ENCODE peak calls at places on chromosomes 11 and 22, in eight cellular contexts. One of them, this sample, is unnamed.

GRCh38 chr11:29018631-29019030 is 910.4 kb downstream of the METTL15 start:
- DNase-seq in A549: peak
- DNase-seq in psoas muscle: no peak
- DNase-seq in esophagus squamous epithelium: no peak
- DNase-seq in keratinocyte: no peak
- DNase-seq in upper lobe of right lung: no peak
- DNase-seq in dorsolateral prefrontal cortex: no peak
- DNase-seq in left lung: no peak
- DNase-seq in this sample: no peak

GRCh38 chr11:16226245-16226644 is 130.1 kb downstream of the SOX6 start:
- DNase-seq in A549: peak
- DNase-seq in keratinocyte: peak
- DNase-seq in psoas muscle: peak
- DNase-seq in dorsolateral prefrontal cortex: no peak
- DNase-seq in upper lobe of right lung: peak
- DNase-seq in esophagus squamous epithelium: no peak
- DNase-seq in left lung: peak
- DNase-seq in this sample: no peak

GRCh38 chr11:78230161-78230877 is 41.6 kb downstream of the USP35 start:
- DNase-seq in dorsolateral prefrontal cortex: no peak
- DNase-seq in psoas muscle: no peak
- DNase-seq in keratinocyte: no peak
- DNase-seq in left lung: no peak
- DNase-seq in upper lobe of right lung: no peak
- DNase-seq in A549: no peak
- DNase-seq in esophagus squamous epithelium: no peak
- DNase-seq in this sample: no peak

GRCh38 chr11:77141034-77141433 is 13.0 kb downstream of the MYO7A start:
- DNase-seq in psoas muscle: no peak
- DNase-seq in keratinocyte: no peak
- DNase-seq in A549: peak
- DNase-seq in upper lobe of right lung: no peak
- DNase-seq in esophagus squamous epithelium: no peak
- DNase-seq in dorsolateral prefrontal cortex: no peak
- DNase-seq in left lung: no peak
- DNase-seq in this sample: no peak

GRCh38 chr11:76690736-76691135 is 20.2 kb upstream of the LRRC32 start:
- DNase-seq in left lung: no peak
- DNase-seq in dorsolateral prefrontal cortex: no peak
- DNase-seq in keratinocyte: no peak
- DNase-seq in upper lobe of right lung: no peak
- DNase-seq in A549: no peak
- DNase-seq in psoas muscle: no peak
- DNase-seq in esophagus squamous epithelium: no peak
- DNase-seq in this sample: no peak

GRCh38 chr11:114316980-114317675 is 20.9 kb downstream of the NNMT start:
- DNase-seq in dorsolateral prefrontal cortex: no peak
- DNase-seq in psoas muscle: no peak
- DNase-seq in A549: no peak
- DNase-seq in left lung: no peak
- DNase-seq in keratinocyte: no peak
- DNase-seq in upper lobe of right lung: no peak
- DNase-seq in esophagus squamous epithelium: no peak
- DNase-seq in this sample: no peak

GRCh38 chr11:121715395-121715794 is 262.6 kb upstream of the SORL1-AS1 start:
- DNase-seq in upper lobe of right lung: no peak
- DNase-seq in dorsolateral prefrontal cortex: no peak
- DNase-seq in A549: no peak
- DNase-seq in psoas muscle: no peak
- DNase-seq in keratinocyte: no peak
- DNase-seq in left lung: no peak
- DNase-seq in esophagus squamous epithelium: no peak
- DNase-seq in this sample: no peak

GRCh38 chr11:66221012-66221411 is 47.4 kb upstream of the RAB1B start:
- DNase-seq in psoas muscle: peak
- DNase-seq in upper lobe of right lung: peak
- DNase-seq in keratinocyte: no peak
- DNase-seq in left lung: peak
- DNase-seq in dorsolateral prefrontal cortex: no peak
- DNase-seq in esophagus squamous epithelium: no peak
- DNase-seq in A549: no peak
- DNase-seq in this sample: no peak

GRCh38 chr22:19855504-19856409 is 1.1 kb upstream of the GNB1L start:
- DNase-seq in psoas muscle: peak
- DNase-seq in A549: peak
- DNase-seq in keratinocyte: no peak
- DNase-seq in left lung: peak
- DNase-seq in dorsolateral prefrontal cortex: peak
- DNase-seq in esophagus squamous epithelium: no peak
- DNase-seq in upper lobe of right lung: peak
- DNase-seq in this sample: no peak

GRCh38 chr11:16812274-16812673 is 73.8 kb downstream of the C11orf58 start:
- DNase-seq in keratinocyte: no peak
- DNase-seq in dorsolateral prefrontal cortex: no peak
- DNase-seq in upper lobe of right lung: no peak
- DNase-seq in psoas muscle: no peak
- DNase-seq in A549: no peak
- DNase-seq in esophagus squamous epithelium: no peak
- DNase-seq in left lung: no peak
- DNase-seq in this sample: no peak

GRCh38 chr11:120028181-120028935 is 109.6 kb downstream of the TRIM29 start:
- DNase-seq in psoas muscle: no peak
- DNase-seq in dorsolateral prefrontal cortex: no peak
- DNase-seq in A549: no peak
- DNase-seq in left lung: no peak
- DNase-seq in esophagus squamous epithelium: no peak
- DNase-seq in upper lobe of right lung: no peak
- DNase-seq in keratinocyte: no peak
- DNase-seq in this sample: no peak

GRCh38 chr11:93059074-93059957 is 89.9 kb downstream of the MTNR1B start:
- DNase-seq in left lung: no peak
- DNase-seq in A549: no peak
- DNase-seq in psoas muscle: no peak
- DNase-seq in upper lobe of right lung: no peak
- DNase-seq in esophagus squamous epithelium: no peak
- DNase-seq in dorsolateral prefrontal cortex: no peak
- DNase-seq in keratinocyte: no peak
- DNase-seq in this sample: no peak

GRCh38 chr11:20835561-20835960 is 166.2 kb downstream of the NELL1 start:
- DNase-seq in esophagus squamous epithelium: no peak
- DNase-seq in A549: no peak
- DNase-seq in upper lobe of right lung: no peak
- DNase-seq in psoas muscle: no peak
- DNase-seq in left lung: no peak
- DNase-seq in dorsolateral prefrontal cortex: no peak
- DNase-seq in keratinocyte: no peak
- DNase-seq in this sample: no peak

GRCh38 chr11:66856496-66857233 is at the start of gene LRFN4:
- DNase-seq in dorsolateral prefrontal cortex: peak
- DNase-seq in A549: peak
- DNase-seq in upper lobe of right lung: peak
- DNase-seq in left lung: peak
- DNase-seq in keratinocyte: no peak
- DNase-seq in psoas muscle: no peak
- DNase-seq in esophagus squamous epithelium: peak
- DNase-seq in this sample: peak

GRCh38 chr11:72010529-72011233 is 12.0 kb downstream of the IL18BP start:
- DNase-seq in psoas muscle: no peak
- DNase-seq in A549: no peak
- DNase-seq in esophagus squamous epithelium: no peak
- DNase-seq in left lung: no peak
- DNase-seq in upper lobe of right lung: no peak
- DNase-seq in keratinocyte: no peak
- DNase-seq in dorsolateral prefrontal cortex: no peak
- DNase-seq in this sample: no peak

GRCh38 chr11:69173925-69174591 is 18.3 kb downstream of the SMIM38 start:
- DNase-seq in dorsolateral prefrontal cortex: peak
- DNase-seq in esophagus squamous epithelium: no peak
- DNase-seq in left lung: no peak
- DNase-seq in psoas muscle: no peak
- DNase-seq in keratinocyte: peak
- DNase-seq in A549: no peak
- DNase-seq in upper lobe of right lung: peak
- DNase-seq in this sample: no peak

GRCh38 chr11:17259519-17259918 is 17.0 kb upstream of the NUCB2 start:
- DNase-seq in upper lobe of right lung: no peak
- DNase-seq in dorsolateral prefrontal cortex: no peak
- DNase-seq in psoas muscle: no peak
- DNase-seq in keratinocyte: no peak
- DNase-seq in A549: no peak
- DNase-seq in esophagus squamous epithelium: no peak
- DNase-seq in left lung: no peak
- DNase-seq in this sample: no peak

GRCh38 chr22:50705219-50705691 is 32.6 kb downstream of the SHANK3 start:
- DNase-seq in keratinocyte: no peak
- DNase-seq in dorsolateral prefrontal cortex: peak
- DNase-seq in esophagus squamous epithelium: no peak
- DNase-seq in left lung: no peak
- DNase-seq in psoas muscle: peak
- DNase-seq in upper lobe of right lung: peak
- DNase-seq in A549: no peak
- DNase-seq in this sample: peak

GRCh38 chr11:61602775-61603569 is 22.1 kb upstream of the SYT7 start:
- DNase-seq in esophagus squamous epithelium: no peak
- DNase-seq in left lung: peak
- DNase-seq in A549: no peak
- DNase-seq in keratinocyte: peak
- DNase-seq in upper lobe of right lung: peak
- DNase-seq in dorsolateral prefrontal cortex: peak
- DNase-seq in psoas muscle: peak
- DNase-seq in this sample: no peak

GRCh38 chr11:61529537-61530225 is 21.1 kb downstream of the LRRC10B start:
- DNase-seq in A549: no peak
- DNase-seq in left lung: no peak
- DNase-seq in psoas muscle: peak
- DNase-seq in dorsolateral prefrontal cortex: no peak
- DNase-seq in keratinocyte: no peak
- DNase-seq in upper lobe of right lung: peak
- DNase-seq in esophagus squamous epithelium: no peak
- DNase-seq in this sample: no peak

GRCh38 chr22:37932821-37933578 is 20.4 kb downstream of the C22orf23 start:
- DNase-seq in keratinocyte: no peak
- DNase-seq in esophagus squamous epithelium: no peak
- DNase-seq in dorsolateral prefrontal cortex: no peak
- DNase-seq in A549: no peak
- DNase-seq in upper lobe of right lung: peak
- DNase-seq in psoas muscle: no peak
- DNase-seq in left lung: peak
- DNase-seq in this sample: no peak

GRCh38 chr11:11483622-11484021 is 130.6 kb upstream of the CSNK2A3 start:
- DNase-seq in left lung: no peak
- DNase-seq in upper lobe of right lung: no peak
- DNase-seq in keratinocyte: no peak
- DNase-seq in A549: no peak
- DNase-seq in esophagus squamous epithelium: no peak
- DNase-seq in psoas muscle: no peak
- DNase-seq in dorsolateral prefrontal cortex: no peak
- DNase-seq in this sample: no peak

GRCh38 chr11:9600166-9600565 is 26.7 kb downstream of the WEE1 start:
- DNase-seq in esophagus squamous epithelium: no peak
- DNase-seq in psoas muscle: no peak
- DNase-seq in upper lobe of right lung: no peak
- DNase-seq in keratinocyte: no peak
- DNase-seq in left lung: no peak
- DNase-seq in dorsolateral prefrontal cortex: no peak
- DNase-seq in A549: no peak
- DNase-seq in this sample: no peak
- TF ChIP-seq CTCF in esophagus squamous epithelium: no peak
- TF ChIP-seq CTCF in psoas muscle: no peak
- TF ChIP-seq CTCF in upper lobe of right lung: no peak
- TF ChIP-seq CTCF in keratinocyte: no peak
- TF ChIP-seq CTCF in left lung: no peak
- TF ChIP-seq CTCF in dorsolateral prefrontal cortex: no peak
- TF ChIP-seq CTCF in A549: no peak
- TF ChIP-seq CTCF in this sample: no peak

GRCh38 chr11:103920933-103921332 is 115.5 kb upstream of the DDI1 start:
- DNase-seq in A549: no peak
- DNase-seq in keratinocyte: no peak
- DNase-seq in psoas muscle: no peak
- DNase-seq in dorsolateral prefrontal cortex: no peak
- DNase-seq in upper lobe of right lung: no peak
- DNase-seq in left lung: no peak
- DNase-seq in esophagus squamous epithelium: no peak
- DNase-seq in this sample: no peak
- TF ChIP-seq CTCF in A549: no peak
- TF ChIP-seq CTCF in keratinocyte: no peak
- TF ChIP-seq CTCF in psoas muscle: no peak
- TF ChIP-seq CTCF in dorsolateral prefrontal cortex: peak
- TF ChIP-seq CTCF in upper lobe of right lung: no peak
- TF ChIP-seq CTCF in left lung: no peak
- TF ChIP-seq CTCF in esophagus squamous epithelium: no peak
- TF ChIP-seq CTCF in this sample: no peak

GRCh38 chr22:43587574-43587973 is 175.8 kb downstream of the MPPED1 start:
- DNase-seq in psoas muscle: no peak
- DNase-seq in upper lobe of right lung: no peak
- DNase-seq in keratinocyte: no peak
- DNase-seq in left lung: no peak
- DNase-seq in dorsolateral prefrontal cortex: no peak
- DNase-seq in A549: peak
- DNase-seq in esophagus squamous epithelium: no peak
- DNase-seq in this sample: no peak

GRCh38 chr22:43592470-43592869 is 180.7 kb downstream of the MPPED1 start:
- DNase-seq in keratinocyte: no peak
- DNase-seq in left lung: no peak
- DNase-seq in A549: peak
- DNase-seq in esophagus squamous epithelium: no peak
- DNase-seq in dorsolateral prefrontal cortex: no peak
- DNase-seq in psoas muscle: no peak
- DNase-seq in upper lobe of right lung: no peak
- DNase-seq in this sample: peak
- TF ChIP-seq CTCF in keratinocyte: no peak
- TF ChIP-seq CTCF in left lung: no peak
- TF ChIP-seq CTCF in A549: no peak
- TF ChIP-seq CTCF in esophagus squamous epithelium: no peak
- TF ChIP-seq CTCF in dorsolateral prefrontal cortex: peak
- TF ChIP-seq CTCF in psoas muscle: no peak
- TF ChIP-seq CTCF in upper lobe of right lung: peak
- TF ChIP-seq CTCF in this sample: no peak

DNA sequence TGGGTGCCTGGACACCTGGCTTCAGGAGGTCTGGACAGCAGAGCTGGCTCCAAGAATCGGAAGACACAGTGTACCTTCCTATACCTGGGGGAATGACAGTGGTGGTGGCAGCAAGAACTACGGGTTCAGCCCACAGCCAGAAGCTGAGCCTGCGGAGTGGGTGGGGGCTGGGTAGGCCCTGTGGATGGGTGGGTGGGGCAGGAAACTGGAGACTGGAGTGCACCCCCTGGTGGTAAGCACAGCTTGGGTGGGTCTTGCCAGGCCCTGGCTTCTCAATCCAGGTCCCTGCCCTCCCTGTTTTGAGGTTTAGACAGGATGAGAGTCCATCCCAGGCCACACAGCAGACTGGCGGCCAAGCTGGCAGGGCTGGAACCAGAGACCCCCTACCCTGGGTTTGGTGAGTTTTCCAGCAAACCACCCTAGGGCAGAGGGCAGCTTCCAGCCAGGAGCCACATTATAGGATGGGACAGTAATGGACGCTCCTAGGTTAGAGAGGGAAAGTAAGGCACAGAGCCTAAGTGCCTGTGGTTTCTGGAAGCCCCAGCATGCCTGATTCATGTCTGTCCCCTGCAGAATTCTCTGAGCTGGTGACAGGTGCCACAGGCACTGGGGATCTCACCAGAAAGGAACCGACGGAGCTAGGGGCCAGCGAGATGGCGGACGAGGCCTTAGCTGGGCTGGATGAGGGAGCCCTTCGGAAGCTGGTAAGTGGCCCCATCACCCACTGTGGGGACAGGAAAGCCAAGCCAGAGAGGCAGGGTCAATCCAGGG is 1.7 kb downstream of the SMTN start:
- DNase-seq in A549: peak
- DNase-seq in upper lobe of right lung: no peak
- DNase-seq in esophagus squamous epithelium: no peak
- DNase-seq in dorsolateral prefrontal cortex: no peak
- DNase-seq in keratinocyte: no peak
- DNase-seq in psoas muscle: peak
- DNase-seq in left lung: peak
- DNase-seq in this sample: peak
- TF ChIP-seq CTCF in A549: peak
- TF ChIP-seq CTCF in upper lobe of right lung: peak
- TF ChIP-seq CTCF in esophagus squamous epithelium: peak
- TF ChIP-seq CTCF in dorsolateral prefrontal cortex: peak
- TF ChIP-seq CTCF in keratinocyte: peak
- TF ChIP-seq CTCF in psoas muscle: peak
- TF ChIP-seq CTCF in left lung: peak
- TF ChIP-seq CTCF in this sample: peak

This sample was measured in endothelial cell.